ENCODE peak calls at places on chromosomes 5 and 9, in nine cellular contexts. S, N, Q, I, J, G, K, U and D are unnamed samples.
A peak's percentile ranks its signal among the peaks of the same experiment; 100 is the strongest.

GRCh38 chr5:157193699-157194424 is 13.2 kb downstream of the ITK start:
- DNase-seq in S (no peak), N (no peak), Q (no peak), I (no peak), J (no peak), G (no peak), K (no peak), U (no peak), D (no peak)

GRCh38 chr5:135129307-135129706 is 95.3 kb upstream of the PITX1 start:
- DNase-seq in S (no peak), N (no peak), Q (no peak), I (no peak), J (no peak), G (peak; percentile 86), K (peak; percentile 43), U (no peak), D (no peak)

GRCh38 chr9:107284636-107285035 is 1.6 kb downstream of the RAD23B start:
- DNase-seq in S (no peak), N (no peak), Q (no peak), I (no peak), J (no peak), G (no peak), K (no peak), U (no peak), D (no peak)

GRCh38 chr5:62577488-62577887 is 1.1 kb upstream of the LRRC70 start:
- DNase-seq in S (no peak), N (no peak), Q (no peak), I (no peak), J (no peak), G (no peak), K (no peak), U (no peak), D (no peak)

GRCh38 chr9:22657713-22658112 is 211.1 kb downstream of the DMRTA1 start:
- DNase-seq in S (no peak), N (no peak), Q (no peak), I (no peak), J (no peak), G (no peak), K (no peak), U (no peak), D (no peak)

GRCh38 chr5:109823597-109823996 is 133.9 kb downstream of the MAN2A1 start:
- DNase-seq in S (no peak), N (no peak), Q (no peak), I (no peak), J (no peak), G (no peak), K (peak; percentile 63), U (no peak), D (peak; percentile 20)

GRCh38 chr5:16866795-16867584 is 69.1 kb downstream of the MYO10 start:
- DNase-seq in S (no peak), N (no peak), Q (no peak), I (no peak), J (no peak), G (peak; percentile 55), K (no peak), U (no peak), D (peak; percentile 41)

GRCh38 chr5:117800261-117800660 is 1188.1 kb downstream of the DTWD2 start:
- DNase-seq in S (no peak), N (no peak), Q (no peak), I (no peak), J (no peak), G (no peak), K (peak; percentile 44), U (no peak), D (no peak)

GRCh38 chr9:126440938-126441337 is 114.3 kb downstream of the MVB12B start:
- DNase-seq in S (no peak), N (peak; percentile 72), Q (peak; percentile 92), I (peak; percentile 64), J (no peak), G (no peak), K (peak; percentile 25), U (no peak), D (no peak)

GRCh38 chr5:78060421-78060820 is 234.1 kb downstream of the AP3B1 start:
- DNase-seq in S (no peak), N (no peak), Q (no peak), I (no peak), J (peak; percentile 15), G (no peak), K (peak; percentile 32), U (no peak), D (peak; percentile 24)

GRCh38 chr9:121718063-121718462 is 66.6 kb downstream of the DAB2IP start:
- DNase-seq in S (no peak), N (no peak), Q (peak; percentile 86), I (peak; percentile 38), J (no peak), G (no peak), K (peak; percentile 38), U (peak; percentile 58), D (peak; percentile 82)

GRCh38 chr5:109769597-109770291 is 80.0 kb downstream of the MAN2A1 start:
- DNase-seq in S (no peak), N (no peak), Q (no peak), I (no peak), J (no peak), G (no peak), K (peak; percentile 6), U (no peak), D (no peak)

GRCh38 chr5:31530541-31531265 is 1.2 kb downstream of the DROSHA start:
- DNase-seq in S (no peak), N (no peak), Q (no peak), I (no peak), J (no peak), G (no peak), K (peak; percentile 65), U (no peak), D (no peak)

GRCh38 chr9:87711857-87712800 is 13.8 kb upstream of the CTSL start:
- DNase-seq in S (no peak), N (no peak), Q (peak; percentile 88), I (no peak), J (no peak), G (peak; percentile 32), K (peak; percentile 90), U (no peak), D (peak; percentile 80)

GRCh38 chr5:6950872-6951271 is 237.6 kb downstream of the TENT4A start:
- DNase-seq in S (no peak), N (no peak), Q (no peak), I (no peak), J (no peak), G (no peak), K (no peak), U (no peak), D (no peak)

GRCh38 chr5:133565993-133566392 is 46.3 kb downstream of the FSTL4 start:
- DNase-seq in S (no peak), N (no peak), Q (peak; percentile 26), I (no peak), J (no peak), G (peak; percentile 18), K (peak; percentile 14), U (no peak), D (no peak)

GRCh38 chr9:129242971-129243561 is 65.0 kb upstream of the IER5L start:
- DNase-seq in S (no peak), N (no peak), Q (peak; percentile 73), I (no peak), J (no peak), G (no peak), K (peak; percentile 22), U (peak; percentile 21), D (no peak)

GRCh38 chr5:143592648-143593047 is 189.2 kb upstream of the NR3C1 start:
- DNase-seq in S (no peak), N (no peak), Q (peak; percentile 51), I (no peak), J (no peak), G (no peak), K (peak; percentile 27), U (no peak), D (no peak)

GRCh38 chr9:35510366-35510744 is 20.4 kb downstream of the RUSC2 start:
- DNase-seq in S (no peak), N (no peak), Q (no peak), I (no peak), J (no peak), G (no peak), K (no peak), U (no peak), D (no peak)